ENCODE peak calls at places on chromosomes 4 and X, in nine cellular contexts. H, Z, J, V, I, W, A, R and E are unnamed samples.

GRCh38 chrX:134004038-134004437 is 18.6 kb upstream of the GPC3 start:
- DNase-seq in H (no peak), Z (no peak), J (no peak), V (no peak), I (peak), W (no peak), A (no peak), R (no peak), E (no peak)

GRCh38 chrX:40176256-40176978 is 78.7 kb upstream of the BCOR start:
- DNase-seq in H (no peak), Z (peak), J (peak), V (peak), I (no peak), W (no peak), A (no peak), R (no peak), E (no peak)

GRCh38 chr4:86033171-86033570 is 326.7 kb downstream of the MAPK10 start:
- DNase-seq in H (peak), Z (no peak), J (peak), V (no peak), I (peak), W (no peak), A (no peak), R (no peak), E (no peak)

GRCh38 chr4:65046496-65047101 is 623.7 kb downstream of the EPHA5 start:
- DNase-seq in H (no peak), Z (no peak), J (no peak), V (peak), I (peak), W (no peak), A (no peak), R (no peak), E (no peak)

GRCh38 chr4:1236103-1236641 is 12.8 kb downstream of the CTBP1 start:
- DNase-seq in H (no peak), Z (no peak), J (no peak), V (no peak), I (peak), W (no peak), A (no peak), R (no peak), E (no peak)

GRCh38 chrX:15675490-15675921 is 10.9 kb upstream of the CLTRN start:
- DNase-seq in H (peak), Z (peak), J (peak), V (peak), I (no peak), W (no peak), A (no peak), R (peak), E (peak)

GRCh38 chrX:9807355-9808182 is 21.3 kb downstream of the SHROOM2 start:
- DNase-seq in H (no peak), Z (no peak), J (no peak), V (no peak), I (no peak), W (no peak), A (no peak), R (no peak), E (no peak)

GRCh38 chr4:10013722-10014121 is 7.6 kb downstream of the SLC2A9 start:
- DNase-seq in H (no peak), Z (peak), J (no peak), V (peak), I (no peak), W (no peak), A (no peak), R (peak), E (no peak)

GRCh38 chrX:110086162-110086915 is 83.4 kb downstream of the TMEM164 start:
- DNase-seq in H (no peak), Z (no peak), J (no peak), V (no peak), I (peak), W (no peak), A (no peak), R (no peak), E (no peak)

GRCh38 chr4:152488246-152488645 is 47.6 kb downstream of the FBXW7 start:
- DNase-seq in H (no peak), Z (no peak), J (peak), V (no peak), I (no peak), W (no peak), A (no peak), R (no peak), E (no peak)

GRCh38 chrX:116239944-116240391 is 69.4 kb downstream of the AGTR2 start:
- DNase-seq in H (no peak), Z (no peak), J (no peak), V (no peak), I (peak), W (no peak), A (no peak), R (no peak), E (no peak)

GRCh38 chr4:128355301-128355700 is 67.7 kb upstream of the PGRMC2 start:
- DNase-seq in H (no peak), Z (no peak), J (no peak), V (no peak), I (no peak), W (no peak), A (no peak), R (no peak), E (no peak)